ENCODE peak calls at places on chromosomes 13 and 19, in six cellular contexts. One of them, this sample, is unnamed. For H3K4me1, the result is how much of the 10 kb centered on the place peaks cover.

GRCh38 chr19:10220695-10221094 is 10.4 kb downstream of the S1PR2 start:
- DNase-seq in heart right ventricle: no peak
- DNase-seq in upper lobe of right lung: no peak
- DNase-seq in body of pancreas: no peak
- DNase-seq in pancreas: no peak
- DNase-seq in adrenal gland: no peak
- DNase-seq in this sample: no peak

GRCh38 chr19:19113040-19113541 is 25.2 kb downstream of the TMEM161A start:
- DNase-seq in adrenal gland: no peak
- DNase-seq in body of pancreas: no peak
- DNase-seq in heart right ventricle: no peak
- DNase-seq in upper lobe of right lung: no peak
- DNase-seq in pancreas: no peak
- DNase-seq in this sample: peak

GRCh38 chr13:101150998-101151397 is 265.3 kb downstream of the NALCN start:
- DNase-seq in upper lobe of right lung: no peak
- DNase-seq in body of pancreas: no peak
- DNase-seq in adrenal gland: no peak
- DNase-seq in heart right ventricle: no peak
- DNase-seq in pancreas: no peak
- DNase-seq in this sample: no peak

GRCh38 chr19:17090501-17091074 is 15.0 kb downstream of the MYO9B start:
- DNase-seq in heart right ventricle: no peak
- DNase-seq in body of pancreas: no peak
- DNase-seq in adrenal gland: peak
- DNase-seq in upper lobe of right lung: no peak
- DNase-seq in pancreas: no peak
- DNase-seq in this sample: no peak

GRCh38 chr19:42088471-42089190 is 12.7 kb downstream of the ZNF574 start:
- DNase-seq in body of pancreas: no peak
- DNase-seq in heart right ventricle: no peak
- DNase-seq in adrenal gland: no peak
- DNase-seq in upper lobe of right lung: no peak
- DNase-seq in pancreas: no peak
- DNase-seq in this sample: no peak

GRCh38 chr19:7018828-7019227 is 2.4 kb downstream of the MBD3L2B start:
- DNase-seq in adrenal gland: no peak
- DNase-seq in body of pancreas: no peak
- DNase-seq in upper lobe of right lung: no peak
- DNase-seq in pancreas: no peak
- DNase-seq in heart right ventricle: no peak
- DNase-seq in this sample: no peak

GRCh38 chr13:33132644-33133440 is 116.6 kb downstream of the KL start:
- DNase-seq in body of pancreas: no peak
- DNase-seq in heart right ventricle: no peak
- DNase-seq in adrenal gland: no peak
- DNase-seq in pancreas: no peak
- DNase-seq in upper lobe of right lung: no peak
- DNase-seq in this sample: no peak

GRCh38 chr19:6720369-6721112 is at the start of gene C3:
- DNase-seq in pancreas: peak
- DNase-seq in heart right ventricle: peak
- DNase-seq in adrenal gland: peak
- DNase-seq in upper lobe of right lung: peak
- DNase-seq in body of pancreas: peak
- DNase-seq in this sample: no peak

GRCh38 chr13:71118779-71119364 is 748.1 kb downstream of the DACH1 start:
- DNase-seq in pancreas: no peak
- DNase-seq in body of pancreas: no peak
- DNase-seq in upper lobe of right lung: no peak
- DNase-seq in adrenal gland: no peak
- DNase-seq in heart right ventricle: no peak
- DNase-seq in this sample: no peak

GRCh38 chr19:8575467-8575997 is 1.7 kb downstream of the MYO1F start:
- DNase-seq in adrenal gland: peak
- DNase-seq in upper lobe of right lung: no peak
- DNase-seq in heart right ventricle: no peak
- DNase-seq in body of pancreas: no peak
- DNase-seq in pancreas: no peak
- DNase-seq in this sample: no peak

GRCh38 chr13:22047785-22048104 is 376.9 kb downstream of the FGF9 start:
- DNase-seq in heart right ventricle: no peak
- DNase-seq in adrenal gland: no peak
- DNase-seq in body of pancreas: no peak
- DNase-seq in upper lobe of right lung: no peak
- DNase-seq in pancreas: no peak
- DNase-seq in this sample: no peak

GRCh38 chr19:30676990-30677679 is 305.0 kb downstream of the ZNF536 start:
- DNase-seq in body of pancreas: peak
- DNase-seq in upper lobe of right lung: no peak
- DNase-seq in pancreas: no peak
- DNase-seq in heart right ventricle: no peak
- DNase-seq in adrenal gland: no peak
- DNase-seq in this sample: no peak

GRCh38 chr19:29785955-29786589 is 25.7 kb upstream of the CCNE1 start:
- DNase-seq in heart right ventricle: no peak
- DNase-seq in upper lobe of right lung: no peak
- DNase-seq in adrenal gland: no peak
- DNase-seq in pancreas: no peak
- DNase-seq in body of pancreas: no peak
- DNase-seq in this sample: no peak

GRCh38 chr19:42403586-42403985 is 13.5 kb upstream of the CNFN start:
- DNase-seq in upper lobe of right lung: no peak
- DNase-seq in adrenal gland: no peak
- DNase-seq in heart right ventricle: no peak
- DNase-seq in body of pancreas: no peak
- DNase-seq in pancreas: no peak
- DNase-seq in this sample: no peak

GRCh38 chr19:17107546-17108452 is 32.2 kb downstream of the MYO9B start:
- DNase-seq in pancreas: peak
- DNase-seq in body of pancreas: peak
- DNase-seq in upper lobe of right lung: peak
- DNase-seq in heart right ventricle: peak
- DNase-seq in adrenal gland: peak
- DNase-seq in this sample: peak

GRCh38 chr13:30454991-30455390 is 10.7 kb downstream of the HMGB1 start:
- DNase-seq in adrenal gland: no peak
- DNase-seq in heart right ventricle: no peak
- DNase-seq in body of pancreas: no peak
- DNase-seq in upper lobe of right lung: no peak
- DNase-seq in pancreas: no peak
- DNase-seq in this sample: no peak

GRCh38 chr19:28299649-28300048 is 913.3 kb downstream of the UQCRFS1 start:
- DNase-seq in body of pancreas: no peak
- DNase-seq in adrenal gland: no peak
- DNase-seq in heart right ventricle: no peak
- DNase-seq in upper lobe of right lung: no peak
- DNase-seq in pancreas: no peak
- DNase-seq in this sample: no peak

GRCh38 chr19:950352-951066 is 24.7 kb downstream of the ARID3A start:
- DNase-seq in upper lobe of right lung: no peak
- DNase-seq in adrenal gland: no peak
- DNase-seq in heart right ventricle: no peak
- DNase-seq in body of pancreas: no peak
- DNase-seq in pancreas: no peak
- DNase-seq in this sample: no peak

GRCh38 chr19:2269244-2270156 is 12.5 kb downstream of the PEAK3 start:
- DNase-seq in heart right ventricle: peak
- DNase-seq in pancreas: peak
- DNase-seq in adrenal gland: peak
- DNase-seq in upper lobe of right lung: peak
- DNase-seq in body of pancreas: peak
- DNase-seq in this sample: peak

GRCh38 chr13:68748038-68748437 is 1359.6 kb upstream of the ATXN8OS start:
- DNase-seq in adrenal gland: no peak
- DNase-seq in pancreas: no peak
- DNase-seq in heart right ventricle: no peak
- DNase-seq in upper lobe of right lung: no peak
- DNase-seq in body of pancreas: no peak
- DNase-seq in this sample: no peak

GRCh38 chr13:24709186-24709913 is 29.1 kb downstream of the ATP12A start:
- DNase-seq in pancreas: no peak
- DNase-seq in heart right ventricle: no peak
- DNase-seq in adrenal gland: no peak
- DNase-seq in upper lobe of right lung: no peak
- DNase-seq in body of pancreas: no peak
- DNase-seq in this sample: no peak

GRCh38 chr13:55439450-55439849 is 1701.3 kb upstream of the PRR20A start:
- DNase-seq in adrenal gland: no peak
- DNase-seq in heart right ventricle: no peak
- DNase-seq in body of pancreas: no peak
- DNase-seq in pancreas: no peak
- DNase-seq in upper lobe of right lung: no peak
- DNase-seq in this sample: peak

GRCh38 chr13:75217949-75218348 is 264.0 kb downstream of the TBC1D4 start:
- DNase-seq in heart right ventricle: no peak
- DNase-seq in body of pancreas: no peak
- DNase-seq in upper lobe of right lung: no peak
- DNase-seq in pancreas: no peak
- DNase-seq in adrenal gland: no peak
- DNase-seq in this sample: no peak

GRCh38 chr13:94988654-94989053 is 276.3 kb upstream of the SOX21 start:
- DNase-seq in body of pancreas: no peak
- DNase-seq in adrenal gland: no peak
- DNase-seq in pancreas: no peak
- DNase-seq in heart right ventricle: no peak
- DNase-seq in upper lobe of right lung: no peak
- DNase-seq in this sample: no peak

GRCh38 chr13:113243847-113244246 is 34.4 kb downstream of the CUL4A start:
- DNase-seq in adrenal gland: no peak
- DNase-seq in heart right ventricle: no peak
- DNase-seq in upper lobe of right lung: no peak
- DNase-seq in body of pancreas: no peak
- DNase-seq in pancreas: no peak
- DNase-seq in this sample: no peak

GRCh38 chr19:23283925-23284324 is 33.7 kb upstream of the ZNF724 start:
- DNase-seq in adrenal gland: peak
- DNase-seq in upper lobe of right lung: no peak
- DNase-seq in heart right ventricle: peak
- DNase-seq in body of pancreas: peak
- DNase-seq in pancreas: peak
- DNase-seq in this sample: peak

GRCh38 chr13:43127827-43128226 is 104.4 kb downstream of the DNAJC15 start:
- DNase-seq in heart right ventricle: no peak
- DNase-seq in body of pancreas: no peak
- DNase-seq in upper lobe of right lung: no peak
- DNase-seq in pancreas: no peak
- DNase-seq in adrenal gland: no peak
- DNase-seq in this sample: no peak

GRCh38 chr13:45367358-45367757 is 26.4 kb upstream of the TPT1 start:
- DNase-seq in adrenal gland: peak
- DNase-seq in body of pancreas: peak
- DNase-seq in upper lobe of right lung: peak
- DNase-seq in pancreas: peak
- DNase-seq in heart right ventricle: no peak
- DNase-seq in this sample: no peak

GRCh38 chr19:13887039-13887438 is 10.1 kb downstream of the NANOS3 start:
- DNase-seq in body of pancreas: peak
- DNase-seq in upper lobe of right lung: no peak
- DNase-seq in heart right ventricle: no peak
- DNase-seq in pancreas: no peak
- DNase-seq in adrenal gland: no peak
- DNase-seq in this sample: no peak

GRCh38 chr19:15623711-15624318 is 8.8 kb downstream of the CYP4F8 start:
- DNase-seq in heart right ventricle: no peak
- DNase-seq in adrenal gland: no peak
- DNase-seq in body of pancreas: no peak
- DNase-seq in pancreas: no peak
- DNase-seq in upper lobe of right lung: no peak
- DNase-seq in this sample: no peak

GRCh38 chr13:111952814-111953213 is 114.1 kb upstream of the SOX1 start:
- DNase-seq in heart right ventricle: no peak
- DNase-seq in pancreas: no peak
- DNase-seq in upper lobe of right lung: peak
- DNase-seq in adrenal gland: no peak
- DNase-seq in body of pancreas: no peak
- DNase-seq in this sample: no peak

GRCh38 chr19:45616709-45617027 is 14.7 kb upstream of the GPR4 start:
- DNase-seq in upper lobe of right lung: no peak
- DNase-seq in pancreas: no peak
- DNase-seq in body of pancreas: no peak
- DNase-seq in heart right ventricle: no peak
- DNase-seq in adrenal gland: no peak
- DNase-seq in this sample: no peak
- H3K4me3 ChIP-seq in upper lobe of right lung: no peak
- H3K4me3 ChIP-seq in pancreas: peak
- H3K4me3 ChIP-seq in body of pancreas: peak
- H3K4me3 ChIP-seq in heart right ventricle: no peak
- H3K4me3 ChIP-seq in adrenal gland: no peak
- H3K4me3 ChIP-seq in this sample: no peak

DNA sequence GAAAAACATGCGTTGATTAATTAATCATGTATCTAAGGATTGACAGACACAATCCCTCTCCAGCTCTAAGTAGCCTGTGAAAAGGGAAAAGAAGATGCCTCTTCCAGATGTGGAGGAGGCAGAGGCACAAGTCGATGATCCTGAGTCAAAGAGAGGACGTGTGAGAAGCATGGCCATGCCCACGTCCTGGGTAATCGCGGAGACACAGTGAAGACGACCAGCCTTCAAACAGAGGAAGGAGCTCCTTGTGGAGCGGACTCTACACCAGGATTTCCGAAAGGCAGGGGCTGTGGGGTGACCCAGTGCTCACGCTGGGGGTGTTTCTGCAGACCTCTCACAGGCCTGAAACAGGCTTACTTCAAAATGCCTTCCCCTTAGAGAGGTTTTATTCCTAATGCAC is 70.5 kb downstream of the COL4A1 start:
- DNase-seq in upper lobe of right lung: no peak
- DNase-seq in adrenal gland: no peak
- DNase-seq in body of pancreas: no peak
- DNase-seq in heart right ventricle: no peak
- DNase-seq in pancreas: no peak
- DNase-seq in this sample: no peak
- H3K4me1 ChIP-seq in upper lobe of right lung: under half
- H3K4me1 ChIP-seq in adrenal gland: under half
- H3K4me1 ChIP-seq in body of pancreas: under half
- H3K4me1 ChIP-seq in heart right ventricle: half or more
- H3K4me1 ChIP-seq in pancreas: under half
- H3K4me1 ChIP-seq in this sample: under half

DNA sequence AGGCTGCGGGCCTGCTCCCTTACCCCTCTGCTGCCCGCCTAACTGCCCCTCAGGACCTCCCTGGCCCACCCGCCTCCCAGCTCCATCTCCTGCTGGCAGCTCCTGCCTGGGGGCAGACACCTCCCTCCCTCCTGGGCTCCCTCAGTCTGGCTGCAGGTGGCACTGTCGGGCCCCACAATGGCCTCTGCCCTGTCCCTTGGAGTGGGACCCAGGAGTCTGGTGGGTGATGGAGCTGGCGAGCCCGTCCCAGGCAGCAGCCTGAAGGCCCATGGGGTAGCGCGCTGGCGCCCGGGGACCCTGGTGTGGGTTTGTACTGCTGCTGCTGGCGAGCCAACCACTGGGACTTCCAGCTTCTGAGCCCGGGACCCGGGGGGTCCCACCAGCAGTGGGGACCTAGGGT is 83.6 kb downstream of the KDM4B start:
- DNase-seq in pancreas: no peak
- DNase-seq in upper lobe of right lung: no peak
- DNase-seq in body of pancreas: no peak
- DNase-seq in heart right ventricle: no peak
- DNase-seq in adrenal gland: no peak
- DNase-seq in this sample: peak
- TF ChIP-seq CTCF in pancreas: no peak
- TF ChIP-seq CTCF in upper lobe of right lung: no peak
- TF ChIP-seq CTCF in body of pancreas: no peak
- TF ChIP-seq CTCF in heart right ventricle: peak
- TF ChIP-seq CTCF in adrenal gland: no peak
- TF ChIP-seq CTCF in this sample: peak

GRCh38 chr19:53389591-53390377 is 5.2 kb upstream of the ZNF765 start:
- DNase-seq in body of pancreas: no peak
- DNase-seq in heart right ventricle: no peak
- DNase-seq in adrenal gland: no peak
- DNase-seq in pancreas: no peak
- DNase-seq in upper lobe of right lung: no peak
- DNase-seq in this sample: no peak
- H3K4me3 ChIP-seq in body of pancreas: no peak
- H3K4me3 ChIP-seq in heart right ventricle: no peak
- H3K4me3 ChIP-seq in adrenal gland: no peak
- H3K4me3 ChIP-seq in pancreas: no peak
- H3K4me3 ChIP-seq in upper lobe of right lung: no peak
- H3K4me3 ChIP-seq in this sample: no peak

This sample was measured in BE2C.